ENCODE peak calls at places on chromosomes 11 and 22, in six cellular contexts. One of them, this sample, is unnamed.

GRCh38 chr22:29030618-29031235 is 30.9 kb downstream of the C22orf31 start:
- DNase-seq in BJ: no peak
- DNase-seq in stimulated activated CD4-positive, alpha-beta T cell treated with anti-CD3 and anti-CD28 coated beads, Interleukin-4, amount 100 ng/mL, for 24 hours: no peak
- DNase-seq in M059J: peak
- DNase-seq in hippocampal formation: peak
- DNase-seq in heart left ventricle: peak
- DNase-seq in this sample: peak

GRCh38 chr11:6745465-6746015 is 26.2 kb downstream of the OR2AG2 start:
- DNase-seq in BJ: no peak
- DNase-seq in stimulated activated CD4-positive, alpha-beta T cell treated with anti-CD3 and anti-CD28 coated beads, Interleukin-4, amount 100 ng/mL, for 24 hours: no peak
- DNase-seq in M059J: no peak
- DNase-seq in hippocampal formation: no peak
- DNase-seq in heart left ventricle: no peak
- DNase-seq in this sample: no peak

GRCh38 chr11:101342307-101342706 is 212.7 kb upstream of the PGR start:
- DNase-seq in BJ: no peak
- DNase-seq in stimulated activated CD4-positive, alpha-beta T cell treated with anti-CD3 and anti-CD28 coated beads, Interleukin-4, amount 100 ng/mL, for 24 hours: no peak
- DNase-seq in M059J: no peak
- DNase-seq in hippocampal formation: no peak
- DNase-seq in heart left ventricle: no peak
- DNase-seq in this sample: no peak

GRCh38 chr22:41367039-41367679 is 14.6 kb upstream of the TEF start:
- DNase-seq in BJ: peak
- DNase-seq in stimulated activated CD4-positive, alpha-beta T cell treated with anti-CD3 and anti-CD28 coated beads, Interleukin-4, amount 100 ng/mL, for 24 hours: no peak
- DNase-seq in M059J: peak
- DNase-seq in hippocampal formation: peak
- DNase-seq in heart left ventricle: peak
- DNase-seq in this sample: peak

GRCh38 chr11:13782395-13783080 is 114.1 kb downstream of the FAR1 start:
- DNase-seq in BJ: no peak
- DNase-seq in stimulated activated CD4-positive, alpha-beta T cell treated with anti-CD3 and anti-CD28 coated beads, Interleukin-4, amount 100 ng/mL, for 24 hours: no peak
- DNase-seq in M059J: no peak
- DNase-seq in hippocampal formation: no peak
- DNase-seq in heart left ventricle: no peak
- DNase-seq in this sample: no peak

GRCh38 chr11:35096737-35097136 is 42.2 kb upstream of the CD44 start:
- DNase-seq in BJ: no peak
- DNase-seq in stimulated activated CD4-positive, alpha-beta T cell treated with anti-CD3 and anti-CD28 coated beads, Interleukin-4, amount 100 ng/mL, for 24 hours: no peak
- DNase-seq in M059J: no peak
- DNase-seq in hippocampal formation: no peak
- DNase-seq in heart left ventricle: no peak
- DNase-seq in this sample: no peak

GRCh38 chr22:46004105-46004866 is 27.3 kb upstream of the WNT7B start:
- DNase-seq in BJ: no peak
- DNase-seq in stimulated activated CD4-positive, alpha-beta T cell treated with anti-CD3 and anti-CD28 coated beads, Interleukin-4, amount 100 ng/mL, for 24 hours: no peak
- DNase-seq in M059J: no peak
- DNase-seq in hippocampal formation: no peak
- DNase-seq in heart left ventricle: peak
- DNase-seq in this sample: no peak

GRCh38 chr22:23036684-23037428 is 33.5 kb upstream of the GNAZ start:
- DNase-seq in BJ: peak
- DNase-seq in stimulated activated CD4-positive, alpha-beta T cell treated with anti-CD3 and anti-CD28 coated beads, Interleukin-4, amount 100 ng/mL, for 24 hours: no peak
- DNase-seq in M059J: peak
- DNase-seq in hippocampal formation: no peak
- DNase-seq in heart left ventricle: no peak
- DNase-seq in this sample: no peak

GRCh38 chr11:69352715-69353325 is 58.9 kb downstream of the MYEOV start:
- DNase-seq in BJ: peak
- DNase-seq in stimulated activated CD4-positive, alpha-beta T cell treated with anti-CD3 and anti-CD28 coated beads, Interleukin-4, amount 100 ng/mL, for 24 hours: peak
- DNase-seq in M059J: peak
- DNase-seq in hippocampal formation: no peak
- DNase-seq in heart left ventricle: no peak
- DNase-seq in this sample: peak

GRCh38 chr11:15339302-15339701 is 224.6 kb downstream of the INSC start:
- DNase-seq in BJ: no peak
- DNase-seq in stimulated activated CD4-positive, alpha-beta T cell treated with anti-CD3 and anti-CD28 coated beads, Interleukin-4, amount 100 ng/mL, for 24 hours: no peak
- DNase-seq in M059J: no peak
- DNase-seq in hippocampal formation: no peak
- DNase-seq in heart left ventricle: no peak
- DNase-seq in this sample: no peak

GRCh38 chr11:58787903-58788302 is 56.2 kb upstream of the GLYAT start:
- DNase-seq in BJ: no peak
- DNase-seq in stimulated activated CD4-positive, alpha-beta T cell treated with anti-CD3 and anti-CD28 coated beads, Interleukin-4, amount 100 ng/mL, for 24 hours: no peak
- DNase-seq in M059J: peak
- DNase-seq in hippocampal formation: no peak
- DNase-seq in heart left ventricle: no peak
- DNase-seq in this sample: peak

This sample was measured in renal cortical epithelial cell.